ENCODE peak calls at places on chromosomes 6 and 20, in ten cellular contexts. One of them, this sample, is unnamed.

GRCh38 chr6:155126727-155127439 is 131.8 kb downstream of the TIAM2 start:
- DNase-seq in heart left ventricle: no peak
- DNase-seq in activated CD4-positive, alpha-beta T cell treated with anti-CD3 and anti-CD28 coated beads, Interleukin-2, amount 50 U/mL, for 24 hours: peak
- DNase-seq in pancreas: no peak
- DNase-seq in activated naive CD4-positive, alpha-beta T cell treated with anti-CD3 and anti-CD28 coated beads, Interleukin-2, amount 50 U/mL, for 16 hours: peak
- DNase-seq in CD8-positive, alpha-beta memory T cell: no peak
- DNase-seq in Right ventricle myocardium superior: no peak
- DNase-seq in GM12865: peak
- DNase-seq in GM12891: no peak
- DNase-seq in nephron progenitor cell: peak
- DNase-seq in this sample: peak

GRCh38 chr6:11202513-11203305 is 29.8 kb downstream of the NEDD9 start:
- DNase-seq in GM12891: no peak
- DNase-seq in pancreas: no peak
- DNase-seq in activated CD4-positive, alpha-beta T cell treated with anti-CD3 and anti-CD28 coated beads, Interleukin-2, amount 50 U/mL, for 24 hours: no peak
- DNase-seq in GM12865: no peak
- DNase-seq in heart left ventricle: no peak
- DNase-seq in nephron progenitor cell: peak
- DNase-seq in Right ventricle myocardium superior: no peak
- DNase-seq in activated naive CD4-positive, alpha-beta T cell treated with anti-CD3 and anti-CD28 coated beads, Interleukin-2, amount 50 U/mL, for 16 hours: no peak
- DNase-seq in CD8-positive, alpha-beta memory T cell: no peak
- DNase-seq in this sample: no peak

GRCh38 chr20:32241807-32242206 is 34.1 kb downstream of the POFUT1 start:
- DNase-seq in GM12865: no peak
- DNase-seq in nephron progenitor cell: no peak
- DNase-seq in activated naive CD4-positive, alpha-beta T cell treated with anti-CD3 and anti-CD28 coated beads, Interleukin-2, amount 50 U/mL, for 16 hours: no peak
- DNase-seq in activated CD4-positive, alpha-beta T cell treated with anti-CD3 and anti-CD28 coated beads, Interleukin-2, amount 50 U/mL, for 24 hours: no peak
- DNase-seq in CD8-positive, alpha-beta memory T cell: no peak
- DNase-seq in heart left ventricle: no peak
- DNase-seq in Right ventricle myocardium superior: no peak
- DNase-seq in pancreas: no peak
- DNase-seq in GM12891: no peak
- DNase-seq in this sample: no peak

GRCh38 chr6:149961728-149962425 is 1.9 kb upstream of the ULBP1 start:
- DNase-seq in nephron progenitor cell: no peak
- DNase-seq in heart left ventricle: no peak
- DNase-seq in activated naive CD4-positive, alpha-beta T cell treated with anti-CD3 and anti-CD28 coated beads, Interleukin-2, amount 50 U/mL, for 16 hours: peak
- DNase-seq in GM12891: no peak
- DNase-seq in GM12865: peak
- DNase-seq in CD8-positive, alpha-beta memory T cell: peak
- DNase-seq in activated CD4-positive, alpha-beta T cell treated with anti-CD3 and anti-CD28 coated beads, Interleukin-2, amount 50 U/mL, for 24 hours: no peak
- DNase-seq in pancreas: no peak
- DNase-seq in Right ventricle myocardium superior: no peak
- DNase-seq in this sample: peak

GRCh38 chr6:139820191-139820590 is 445.7 kb upstream of the CITED2 start:
- DNase-seq in pancreas: no peak
- DNase-seq in activated naive CD4-positive, alpha-beta T cell treated with anti-CD3 and anti-CD28 coated beads, Interleukin-2, amount 50 U/mL, for 16 hours: no peak
- DNase-seq in CD8-positive, alpha-beta memory T cell: no peak
- DNase-seq in GM12865: no peak
- DNase-seq in nephron progenitor cell: no peak
- DNase-seq in heart left ventricle: no peak
- DNase-seq in Right ventricle myocardium superior: no peak
- DNase-seq in GM12891: no peak
- DNase-seq in activated CD4-positive, alpha-beta T cell treated with anti-CD3 and anti-CD28 coated beads, Interleukin-2, amount 50 U/mL, for 24 hours: no peak
- DNase-seq in this sample: peak

GRCh38 chr20:18857640-18858039 is 44.1 kb downstream of the SCP2D1 start:
- DNase-seq in heart left ventricle: no peak
- DNase-seq in nephron progenitor cell: no peak
- DNase-seq in Right ventricle myocardium superior: no peak
- DNase-seq in GM12891: no peak
- DNase-seq in activated CD4-positive, alpha-beta T cell treated with anti-CD3 and anti-CD28 coated beads, Interleukin-2, amount 50 U/mL, for 24 hours: no peak
- DNase-seq in CD8-positive, alpha-beta memory T cell: no peak
- DNase-seq in pancreas: no peak
- DNase-seq in activated naive CD4-positive, alpha-beta T cell treated with anti-CD3 and anti-CD28 coated beads, Interleukin-2, amount 50 U/mL, for 16 hours: no peak
- DNase-seq in GM12865: no peak
- DNase-seq in this sample: peak

GRCh38 chr6:17446713-17447112 is 53.3 kb downstream of the CAP2 start:
- DNase-seq in GM12891: no peak
- DNase-seq in GM12865: no peak
- DNase-seq in activated naive CD4-positive, alpha-beta T cell treated with anti-CD3 and anti-CD28 coated beads, Interleukin-2, amount 50 U/mL, for 16 hours: no peak
- DNase-seq in Right ventricle myocardium superior: no peak
- DNase-seq in heart left ventricle: no peak
- DNase-seq in nephron progenitor cell: no peak
- DNase-seq in CD8-positive, alpha-beta memory T cell: no peak
- DNase-seq in pancreas: no peak
- DNase-seq in activated CD4-positive, alpha-beta T cell treated with anti-CD3 and anti-CD28 coated beads, Interleukin-2, amount 50 U/mL, for 24 hours: no peak
- DNase-seq in this sample: no peak

GRCh38 chr6:109920911-109921310 is 57.2 kb upstream of the GPR6 start:
- DNase-seq in GM12891: no peak
- DNase-seq in CD8-positive, alpha-beta memory T cell: no peak
- DNase-seq in heart left ventricle: no peak
- DNase-seq in nephron progenitor cell: no peak
- DNase-seq in activated CD4-positive, alpha-beta T cell treated with anti-CD3 and anti-CD28 coated beads, Interleukin-2, amount 50 U/mL, for 24 hours: no peak
- DNase-seq in pancreas: no peak
- DNase-seq in Right ventricle myocardium superior: no peak
- DNase-seq in GM12865: no peak
- DNase-seq in activated naive CD4-positive, alpha-beta T cell treated with anti-CD3 and anti-CD28 coated beads, Interleukin-2, amount 50 U/mL, for 16 hours: no peak
- DNase-seq in this sample: no peak

GRCh38 chr20:62048346-62048761 is 17.3 kb downstream of the TAF4 start:
- DNase-seq in activated naive CD4-positive, alpha-beta T cell treated with anti-CD3 and anti-CD28 coated beads, Interleukin-2, amount 50 U/mL, for 16 hours: no peak
- DNase-seq in GM12891: no peak
- DNase-seq in pancreas: no peak
- DNase-seq in heart left ventricle: peak
- DNase-seq in Right ventricle myocardium superior: no peak
- DNase-seq in CD8-positive, alpha-beta memory T cell: no peak
- DNase-seq in nephron progenitor cell: no peak
- DNase-seq in activated CD4-positive, alpha-beta T cell treated with anti-CD3 and anti-CD28 coated beads, Interleukin-2, amount 50 U/mL, for 24 hours: no peak
- DNase-seq in GM12865: no peak
- DNase-seq in this sample: no peak

GRCh38 chr6:31114970-31115849 is 610 bp downstream of the PSORS1C1 start:
- DNase-seq in heart left ventricle: no peak
- DNase-seq in CD8-positive, alpha-beta memory T cell: no peak
- DNase-seq in pancreas: no peak
- DNase-seq in Right ventricle myocardium superior: no peak
- DNase-seq in GM12865: no peak
- DNase-seq in nephron progenitor cell: no peak
- DNase-seq in activated naive CD4-positive, alpha-beta T cell treated with anti-CD3 and anti-CD28 coated beads, Interleukin-2, amount 50 U/mL, for 16 hours: no peak
- DNase-seq in GM12891: no peak
- DNase-seq in activated CD4-positive, alpha-beta T cell treated with anti-CD3 and anti-CD28 coated beads, Interleukin-2, amount 50 U/mL, for 24 hours: no peak
- DNase-seq in this sample: peak

GRCh38 chr20:35503281-35503680 is 26.2 kb downstream of the C20orf173 start:
- DNase-seq in activated naive CD4-positive, alpha-beta T cell treated with anti-CD3 and anti-CD28 coated beads, Interleukin-2, amount 50 U/mL, for 16 hours: no peak
- DNase-seq in pancreas: no peak
- DNase-seq in CD8-positive, alpha-beta memory T cell: no peak
- DNase-seq in heart left ventricle: no peak
- DNase-seq in nephron progenitor cell: no peak
- DNase-seq in GM12891: no peak
- DNase-seq in activated CD4-positive, alpha-beta T cell treated with anti-CD3 and anti-CD28 coated beads, Interleukin-2, amount 50 U/mL, for 24 hours: no peak
- DNase-seq in Right ventricle myocardium superior: no peak
- DNase-seq in GM12865: no peak
- DNase-seq in this sample: no peak

GRCh38 chr20:5510446-5510845 is 193.7 kb upstream of the PROKR2 start:
- DNase-seq in heart left ventricle: no peak
- DNase-seq in activated CD4-positive, alpha-beta T cell treated with anti-CD3 and anti-CD28 coated beads, Interleukin-2, amount 50 U/mL, for 24 hours: no peak
- DNase-seq in GM12865: no peak
- DNase-seq in Right ventricle myocardium superior: no peak
- DNase-seq in pancreas: no peak
- DNase-seq in nephron progenitor cell: peak
- DNase-seq in activated naive CD4-positive, alpha-beta T cell treated with anti-CD3 and anti-CD28 coated beads, Interleukin-2, amount 50 U/mL, for 16 hours: no peak
- DNase-seq in CD8-positive, alpha-beta memory T cell: no peak
- DNase-seq in GM12891: no peak
- DNase-seq in this sample: no peak

GRCh38 chr6:7390218-7390878 is 740 bp downstream of the RIOK1 start:
- DNase-seq in activated naive CD4-positive, alpha-beta T cell treated with anti-CD3 and anti-CD28 coated beads, Interleukin-2, amount 50 U/mL, for 16 hours: no peak
- DNase-seq in CD8-positive, alpha-beta memory T cell: peak
- DNase-seq in GM12891: no peak
- DNase-seq in nephron progenitor cell: no peak
- DNase-seq in activated CD4-positive, alpha-beta T cell treated with anti-CD3 and anti-CD28 coated beads, Interleukin-2, amount 50 U/mL, for 24 hours: no peak
- DNase-seq in Right ventricle myocardium superior: no peak
- DNase-seq in heart left ventricle: no peak
- DNase-seq in pancreas: no peak
- DNase-seq in GM12865: no peak
- DNase-seq in this sample: no peak

GRCh38 chr6:168136001-168136400 is 57.0 kb upstream of the FRMD1 start:
- DNase-seq in activated CD4-positive, alpha-beta T cell treated with anti-CD3 and anti-CD28 coated beads, Interleukin-2, amount 50 U/mL, for 24 hours: no peak
- DNase-seq in CD8-positive, alpha-beta memory T cell: no peak
- DNase-seq in nephron progenitor cell: no peak
- DNase-seq in pancreas: no peak
- DNase-seq in activated naive CD4-positive, alpha-beta T cell treated with anti-CD3 and anti-CD28 coated beads, Interleukin-2, amount 50 U/mL, for 16 hours: no peak
- DNase-seq in GM12891: no peak
- DNase-seq in GM12865: no peak
- DNase-seq in Right ventricle myocardium superior: no peak
- DNase-seq in heart left ventricle: no peak
- DNase-seq in this sample: no peak

GRCh38 chr6:22873531-22874136 is 304.3 kb downstream of the HDGFL1 start:
- DNase-seq in activated CD4-positive, alpha-beta T cell treated with anti-CD3 and anti-CD28 coated beads, Interleukin-2, amount 50 U/mL, for 24 hours: no peak
- DNase-seq in pancreas: no peak
- DNase-seq in GM12891: no peak
- DNase-seq in nephron progenitor cell: no peak
- DNase-seq in heart left ventricle: no peak
- DNase-seq in GM12865: no peak
- DNase-seq in CD8-positive, alpha-beta memory T cell: no peak
- DNase-seq in Right ventricle myocardium superior: no peak
- DNase-seq in activated naive CD4-positive, alpha-beta T cell treated with anti-CD3 and anti-CD28 coated beads, Interleukin-2, amount 50 U/mL, for 16 hours: no peak
- DNase-seq in this sample: peak

GRCh38 chr6:65064844-65065243 is 642.2 kb downstream of the EYS start:
- DNase-seq in GM12865: no peak
- DNase-seq in GM12891: no peak
- DNase-seq in activated naive CD4-positive, alpha-beta T cell treated with anti-CD3 and anti-CD28 coated beads, Interleukin-2, amount 50 U/mL, for 16 hours: no peak
- DNase-seq in activated CD4-positive, alpha-beta T cell treated with anti-CD3 and anti-CD28 coated beads, Interleukin-2, amount 50 U/mL, for 24 hours: no peak
- DNase-seq in heart left ventricle: no peak
- DNase-seq in Right ventricle myocardium superior: no peak
- DNase-seq in nephron progenitor cell: no peak
- DNase-seq in CD8-positive, alpha-beta memory T cell: no peak
- DNase-seq in pancreas: no peak
- DNase-seq in this sample: peak

GRCh38 chr6:161369339-161369738 is 95.5 kb upstream of the AGPAT4 start:
- DNase-seq in activated naive CD4-positive, alpha-beta T cell treated with anti-CD3 and anti-CD28 coated beads, Interleukin-2, amount 50 U/mL, for 16 hours: no peak
- DNase-seq in Right ventricle myocardium superior: no peak
- DNase-seq in GM12891: no peak
- DNase-seq in activated CD4-positive, alpha-beta T cell treated with anti-CD3 and anti-CD28 coated beads, Interleukin-2, amount 50 U/mL, for 24 hours: no peak
- DNase-seq in CD8-positive, alpha-beta memory T cell: no peak
- DNase-seq in GM12865: no peak
- DNase-seq in pancreas: no peak
- DNase-seq in heart left ventricle: no peak
- DNase-seq in nephron progenitor cell: no peak
- DNase-seq in this sample: peak

GRCh38 chr6:162099685-162100084 is 627.9 kb downstream of the PRKN start:
- DNase-seq in heart left ventricle: no peak
- DNase-seq in CD8-positive, alpha-beta memory T cell: no peak
- DNase-seq in pancreas: peak
- DNase-seq in nephron progenitor cell: no peak
- DNase-seq in GM12865: no peak
- DNase-seq in activated naive CD4-positive, alpha-beta T cell treated with anti-CD3 and anti-CD28 coated beads, Interleukin-2, amount 50 U/mL, for 16 hours: peak
- DNase-seq in GM12891: no peak
- DNase-seq in activated CD4-positive, alpha-beta T cell treated with anti-CD3 and anti-CD28 coated beads, Interleukin-2, amount 50 U/mL, for 24 hours: peak
- DNase-seq in Right ventricle myocardium superior: no peak
- DNase-seq in this sample: peak

GRCh38 chr6:73614802-73615201 is 39.0 kb downstream of the SLC17A5 start:
- DNase-seq in Right ventricle myocardium superior: no peak
- DNase-seq in GM12865: no peak
- DNase-seq in activated CD4-positive, alpha-beta T cell treated with anti-CD3 and anti-CD28 coated beads, Interleukin-2, amount 50 U/mL, for 24 hours: no peak
- DNase-seq in nephron progenitor cell: peak
- DNase-seq in activated naive CD4-positive, alpha-beta T cell treated with anti-CD3 and anti-CD28 coated beads, Interleukin-2, amount 50 U/mL, for 16 hours: no peak
- DNase-seq in heart left ventricle: no peak
- DNase-seq in CD8-positive, alpha-beta memory T cell: no peak
- DNase-seq in GM12891: no peak
- DNase-seq in pancreas: no peak
- DNase-seq in this sample: no peak

GRCh38 chr20:56373942-56374341 is 15.2 kb downstream of the FAM210B start:
- DNase-seq in GM12891: no peak
- DNase-seq in activated naive CD4-positive, alpha-beta T cell treated with anti-CD3 and anti-CD28 coated beads, Interleukin-2, amount 50 U/mL, for 16 hours: no peak
- DNase-seq in GM12865: peak
- DNase-seq in Right ventricle myocardium superior: no peak
- DNase-seq in pancreas: no peak
- DNase-seq in activated CD4-positive, alpha-beta T cell treated with anti-CD3 and anti-CD28 coated beads, Interleukin-2, amount 50 U/mL, for 24 hours: no peak
- DNase-seq in nephron progenitor cell: no peak
- DNase-seq in heart left ventricle: no peak
- DNase-seq in CD8-positive, alpha-beta memory T cell: no peak
- DNase-seq in this sample: peak

GRCh38 chr20:51412333-51412761 is 130.2 kb downstream of the NFATC2 start:
- DNase-seq in GM12865: no peak
- DNase-seq in heart left ventricle: peak
- DNase-seq in CD8-positive, alpha-beta memory T cell: no peak
- DNase-seq in GM12891: no peak
- DNase-seq in Right ventricle myocardium superior: peak
- DNase-seq in activated naive CD4-positive, alpha-beta T cell treated with anti-CD3 and anti-CD28 coated beads, Interleukin-2, amount 50 U/mL, for 16 hours: no peak
- DNase-seq in activated CD4-positive, alpha-beta T cell treated with anti-CD3 and anti-CD28 coated beads, Interleukin-2, amount 50 U/mL, for 24 hours: no peak
- DNase-seq in pancreas: no peak
- DNase-seq in nephron progenitor cell: no peak
- DNase-seq in this sample: no peak

GRCh38 chr6:148451690-148452089 is 109.1 kb downstream of the SASH1 start:
- DNase-seq in activated naive CD4-positive, alpha-beta T cell treated with anti-CD3 and anti-CD28 coated beads, Interleukin-2, amount 50 U/mL, for 16 hours: no peak
- DNase-seq in GM12891: no peak
- DNase-seq in nephron progenitor cell: no peak
- DNase-seq in CD8-positive, alpha-beta memory T cell: no peak
- DNase-seq in Right ventricle myocardium superior: no peak
- DNase-seq in heart left ventricle: no peak
- DNase-seq in pancreas: no peak
- DNase-seq in GM12865: peak
- DNase-seq in activated CD4-positive, alpha-beta T cell treated with anti-CD3 and anti-CD28 coated beads, Interleukin-2, amount 50 U/mL, for 24 hours: no peak
- DNase-seq in this sample: no peak

GRCh38 chr6:21103626-21104224 is 489.8 kb upstream of the SOX4 start:
- DNase-seq in Right ventricle myocardium superior: no peak
- DNase-seq in heart left ventricle: no peak
- DNase-seq in activated naive CD4-positive, alpha-beta T cell treated with anti-CD3 and anti-CD28 coated beads, Interleukin-2, amount 50 U/mL, for 16 hours: no peak
- DNase-seq in pancreas: no peak
- DNase-seq in activated CD4-positive, alpha-beta T cell treated with anti-CD3 and anti-CD28 coated beads, Interleukin-2, amount 50 U/mL, for 24 hours: no peak
- DNase-seq in nephron progenitor cell: no peak
- DNase-seq in GM12891: no peak
- DNase-seq in GM12865: no peak
- DNase-seq in CD8-positive, alpha-beta memory T cell: no peak
- DNase-seq in this sample: peak

GRCh38 chr6:158758941-158759479 is 60.2 kb downstream of the EZR start:
- DNase-seq in GM12865: no peak
- DNase-seq in heart left ventricle: peak
- DNase-seq in CD8-positive, alpha-beta memory T cell: no peak
- DNase-seq in activated naive CD4-positive, alpha-beta T cell treated with anti-CD3 and anti-CD28 coated beads, Interleukin-2, amount 50 U/mL, for 16 hours: no peak
- DNase-seq in Right ventricle myocardium superior: no peak
- DNase-seq in activated CD4-positive, alpha-beta T cell treated with anti-CD3 and anti-CD28 coated beads, Interleukin-2, amount 50 U/mL, for 24 hours: no peak
- DNase-seq in GM12891: no peak
- DNase-seq in pancreas: no peak
- DNase-seq in nephron progenitor cell: no peak
- DNase-seq in this sample: no peak

GRCh38 chr6:147087641-147088040 is 116.6 kb upstream of the STXBP5 start:
- DNase-seq in activated naive CD4-positive, alpha-beta T cell treated with anti-CD3 and anti-CD28 coated beads, Interleukin-2, amount 50 U/mL, for 16 hours: no peak
- DNase-seq in GM12891: no peak
- DNase-seq in heart left ventricle: no peak
- DNase-seq in CD8-positive, alpha-beta memory T cell: no peak
- DNase-seq in GM12865: no peak
- DNase-seq in nephron progenitor cell: no peak
- DNase-seq in Right ventricle myocardium superior: no peak
- DNase-seq in pancreas: no peak
- DNase-seq in activated CD4-positive, alpha-beta T cell treated with anti-CD3 and anti-CD28 coated beads, Interleukin-2, amount 50 U/mL, for 24 hours: no peak
- DNase-seq in this sample: no peak

GRCh38 chr6:15888798-15889772 is 226.3 kb upstream of the DTNBP1 start:
- DNase-seq in Right ventricle myocardium superior: no peak
- DNase-seq in heart left ventricle: no peak
- DNase-seq in activated CD4-positive, alpha-beta T cell treated with anti-CD3 and anti-CD28 coated beads, Interleukin-2, amount 50 U/mL, for 24 hours: no peak
- DNase-seq in GM12891: no peak
- DNase-seq in GM12865: no peak
- DNase-seq in CD8-positive, alpha-beta memory T cell: no peak
- DNase-seq in pancreas: no peak
- DNase-seq in activated naive CD4-positive, alpha-beta T cell treated with anti-CD3 and anti-CD28 coated beads, Interleukin-2, amount 50 U/mL, for 16 hours: no peak
- DNase-seq in nephron progenitor cell: no peak
- DNase-seq in this sample: no peak

GRCh38 chr6:136571065-136571464 is 20.8 kb upstream of the MAP7 start:
- DNase-seq in pancreas: no peak
- DNase-seq in heart left ventricle: no peak
- DNase-seq in activated naive CD4-positive, alpha-beta T cell treated with anti-CD3 and anti-CD28 coated beads, Interleukin-2, amount 50 U/mL, for 16 hours: no peak
- DNase-seq in nephron progenitor cell: no peak
- DNase-seq in CD8-positive, alpha-beta memory T cell: no peak
- DNase-seq in GM12865: no peak
- DNase-seq in GM12891: no peak
- DNase-seq in Right ventricle myocardium superior: no peak
- DNase-seq in activated CD4-positive, alpha-beta T cell treated with anti-CD3 and anti-CD28 coated beads, Interleukin-2, amount 50 U/mL, for 24 hours: no peak
- DNase-seq in this sample: no peak

GRCh38 chr20:31706607-31707257 is 15.9 kb downstream of the BCL2L1 start:
- DNase-seq in CD8-positive, alpha-beta memory T cell: no peak
- DNase-seq in heart left ventricle: no peak
- DNase-seq in nephron progenitor cell: no peak
- DNase-seq in Right ventricle myocardium superior: no peak
- DNase-seq in activated CD4-positive, alpha-beta T cell treated with anti-CD3 and anti-CD28 coated beads, Interleukin-2, amount 50 U/mL, for 24 hours: no peak
- DNase-seq in GM12891: no peak
- DNase-seq in pancreas: no peak
- DNase-seq in GM12865: no peak
- DNase-seq in activated naive CD4-positive, alpha-beta T cell treated with anti-CD3 and anti-CD28 coated beads, Interleukin-2, amount 50 U/mL, for 16 hours: no peak
- DNase-seq in this sample: peak

This sample was measured in MCF 10A.